ENCODE peak calls at places on chromosomes 5 and 9, in ten cellular contexts. L, F, K, I, W, S, H, P, N and D are unnamed samples.

GRCh38 chr9:127721391-127721821 is 5.5 kb downstream of the TTC16 start:
- DNase-seq in L (no peak), F (peak), K (no peak), I (no peak), W (no peak), S (peak), H (no peak), P (peak), N (no peak), D (no peak)

GRCh38 chr5:172455087-172455381 is 709 bp upstream of the SH3PXD2B start:
- DNase-seq in L (peak), F (no peak), K (no peak), I (no peak), W (no peak), S (no peak), H (no peak), P (no peak), N (no peak), D (no peak)

GRCh38 chr9:747567-747966 is 93.9 kb upstream of the DMRT1 start:
- DNase-seq in L (no peak), F (no peak), K (no peak), I (no peak), W (no peak), S (no peak), H (no peak), P (peak), N (no peak), D (no peak)

GRCh38 chr9:111961011-111961410 is 64.4 kb downstream of the UGCG start:
- DNase-seq in L (no peak), F (no peak), K (no peak), I (peak), W (no peak), S (no peak), H (no peak), P (peak), N (no peak), D (no peak)

GRCh38 chr5:156906807-156907206 is 56.2 kb downstream of the TIMD4 start:
- DNase-seq in L (no peak), F (no peak), K (no peak), I (no peak), W (no peak), S (no peak), H (no peak), P (no peak), N (no peak), D (no peak)

GRCh38 chr5:68744196-68744595 is 349.6 kb upstream of the SLC30A5 start:
- DNase-seq in L (no peak), F (no peak), K (no peak), I (no peak), W (no peak), S (no peak), H (no peak), P (no peak), N (no peak), D (no peak)

GRCh38 chr5:67588389-67588788 is 391.8 kb upstream of the CD180 start:
- DNase-seq in L (no peak), F (no peak), K (no peak), I (no peak), W (no peak), S (no peak), H (no peak), P (no peak), N (no peak), D (no peak)

GRCh38 chr9:2923810-2924768 is 80.2 kb upstream of the PUM3 start:
- DNase-seq in L (no peak), F (no peak), K (no peak), I (no peak), W (no peak), S (no peak), H (no peak), P (no peak), N (no peak), D (peak)

GRCh38 chr9:2134391-2134790 is 119.2 kb downstream of the SMARCA2 start:
- DNase-seq in L (no peak), F (no peak), K (no peak), I (peak), W (no peak), S (no peak), H (no peak), P (no peak), N (no peak), D (no peak)

GRCh38 chr5:181261320-181262085 is 560 bp upstream of the TRIM52 start:
- DNase-seq in L (no peak), F (peak), K (no peak), I (peak), W (peak), S (peak), H (peak), P (peak), N (peak), D (no peak)

GRCh38 chr5:11182441-11183080 is 421.5 kb upstream of the DAP start:
- DNase-seq in L (no peak), F (peak), K (no peak), I (peak), W (peak), S (peak), H (no peak), P (peak), N (no peak), D (no peak)

GRCh38 chr5:171953860-171954701 is 52.4 kb downstream of the FBXW11 start:
- DNase-seq in L (no peak), F (peak), K (no peak), I (peak), W (no peak), S (peak), H (no peak), P (peak), N (no peak), D (no peak)

GRCh38 chr9:128912270-128912853 is 8.4 kb upstream of the PHYHD1 start:
- DNase-seq in L (no peak), F (peak), K (no peak), I (peak), W (no peak), S (peak), H (no peak), P (peak), N (no peak), D (no peak)

GRCh38 chr5:87004101-87004500 is 263.6 kb upstream of the RASA1 start:
- DNase-seq in L (no peak), F (no peak), K (no peak), I (no peak), W (no peak), S (no peak), H (no peak), P (peak), N (no peak), D (no peak)

GRCh38 chr9:82423700-82424099 is 435.1 kb downstream of the SPATA31D1 start:
- DNase-seq in L (no peak), F (no peak), K (no peak), I (no peak), W (no peak), S (no peak), H (no peak), P (no peak), N (no peak), D (no peak)

GRCh38 chr9:18348086-18348485 is 125.9 kb upstream of the ADAMTSL1 start:
- DNase-seq in L (no peak), F (no peak), K (no peak), I (no peak), W (no peak), S (no peak), H (no peak), P (no peak), N (no peak), D (no peak)

GRCh38 chr9:12859704-12860251 is 85.0 kb downstream of the LURAP1L start:
- DNase-seq in L (no peak), F (peak), K (no peak), I (peak), W (no peak), S (peak), H (no peak), P (peak), N (no peak), D (no peak)

GRCh38 chr5:43231977-43232376 is 40.0 kb downstream of the NIM1K start:
- DNase-seq in L (no peak), F (no peak), K (no peak), I (peak), W (no peak), S (peak), H (no peak), P (peak), N (no peak), D (no peak)

GRCh38 chr5:179380211-179381035 is 35.2 kb upstream of the ADAMTS2 start:
- DNase-seq in L (peak), F (no peak), K (no peak), I (no peak), W (no peak), S (no peak), H (no peak), P (no peak), N (no peak), D (no peak)

GRCh38 chr5:80210014-80210413 is 45.8 kb downstream of the SERINC5 start:
- DNase-seq in L (no peak), F (no peak), K (no peak), I (no peak), W (no peak), S (no peak), H (no peak), P (no peak), N (no peak), D (no peak)

GRCh38 chr9:99113418-99114048 is 8.6 kb downstream of the TGFBR1 start:
- DNase-seq in L (no peak), F (no peak), K (no peak), I (no peak), W (no peak), S (no peak), H (no peak), P (no peak), N (no peak), D (no peak)

GRCh38 chr5:19001054-19001453 is 986.9 kb downstream of the CDH18 start:
- DNase-seq in L (no peak), F (no peak), K (no peak), I (no peak), W (no peak), S (no peak), H (no peak), P (no peak), N (no peak), D (no peak)

GRCh38 chr5:141747646-141748229 is 65.7 kb upstream of the ARAP3 start:
- DNase-seq in L (no peak), F (no peak), K (no peak), I (no peak), W (peak), S (no peak), H (no peak), P (no peak), N (no peak), D (no peak)

GRCh38 chr5:178069909-178070308 is 43.4 kb upstream of the N4BP3 start:
- DNase-seq in L (no peak), F (peak), K (no peak), I (peak), W (no peak), S (peak), H (no peak), P (peak), N (no peak), D (no peak)

GRCh38 chr5:57718155-57718554 is 235.5 kb upstream of the ACTBL2 start:
- DNase-seq in L (no peak), F (no peak), K (no peak), I (no peak), W (no peak), S (no peak), H (no peak), P (peak), N (no peak), D (no peak)

GRCh38 chr5:43042176-43042625 is 2.1 kb upstream of the ANXA2R start:
- DNase-seq in L (no peak), F (no peak), K (peak), I (peak), W (peak), S (peak), H (peak), P (peak), N (peak), D (peak)

GRCh38 chr5:139092741-139093140 is 105.4 kb downstream of the SIL1 start:
- DNase-seq in L (no peak), F (no peak), K (no peak), I (no peak), W (no peak), S (no peak), H (no peak), P (no peak), N (no peak), D (no peak)

GRCh38 chr9:69898714-69899209 is 78.1 kb downstream of the CFAP95 start:
- DNase-seq in L (no peak), F (peak), K (no peak), I (peak), W (no peak), S (peak), H (no peak), P (peak), N (no peak), D (no peak)

GRCh38 chr9:124320062-124320973 is 62.6 kb downstream of the NEK6 start:
- DNase-seq in L (no peak), F (peak), K (no peak), I (peak), W (peak), S (peak), H (peak), P (peak), N (peak), D (peak)

GRCh38 chr5:4630031-4630430 is 510.1 kb upstream of the ADAMTS16 start:
- DNase-seq in L (no peak), F (no peak), K (no peak), I (no peak), W (no peak), S (no peak), H (no peak), P (peak), N (no peak), D (no peak)

GRCh38 chr9:109588415-109588814 is 90.3 kb upstream of the PTPN3 start:
- DNase-seq in L (no peak), F (no peak), K (no peak), I (no peak), W (no peak), S (no peak), H (no peak), P (no peak), N (no peak), D (no peak)

GRCh38 chr5:128290152-128290858 is 206.7 kb downstream of the SLC12A2 start:
- DNase-seq in L (no peak), F (no peak), K (no peak), I (peak), W (no peak), S (no peak), H (no peak), P (peak), N (no peak), D (no peak)

GRCh38 chr9:34993502-34994428 is 4.2 kb downstream of the DNAJB5 start:
- DNase-seq in L (peak), F (peak), K (no peak), I (peak), W (peak), S (no peak), H (no peak), P (peak), N (no peak), D (no peak)

GRCh38 chr5:171342362-171343111 is 33.5 kb downstream of the TLX3 start:
- DNase-seq in L (peak), F (peak), K (no peak), I (peak), W (peak), S (peak), H (no peak), P (peak), N (no peak), D (no peak)

GRCh38 chr5:181207214-181207959 is 2.4 kb upstream of the TRIM7 start:
- DNase-seq in L (no peak), F (peak), K (no peak), I (peak), W (peak), S (peak), H (peak), P (peak), N (peak), D (no peak)